ENCODE peak calls at places on chromosomes 11 and 22, in ten cellular contexts. U is head of caudate nucleus; I is renal cortical epithelial cell; B is cardiac muscle cell; C is neuronal stem cell; Y is psoas muscle; E is immature natural killer cell; L is stimulated activated CD8-positive, alpha-beta memory T cell treated with anti-CD3 and anti-CD28 coated beads, Interleukin-2, amount 100 ng/mL, for 48 hours; D is T-helper 2 cell; V is naive thymus-derived CD4-positive, alpha-beta T cell. H is an unnamed sample.

GRCh38 chr11:11227686-11228085 is 125.4 kb downstream of the CSNK2A3 start:
- DNase-seq in D (no peak), Y (no peak), V (no peak), E (no peak), C (no peak), U (no peak), I (no peak), L (no peak), B (no peak), H (no peak)

GRCh38 chr11:96680515-96680914 is 290.7 kb downstream of the JRKL start:
- DNase-seq in Y (no peak), V (no peak), B (no peak), D (no peak), E (no peak), C (no peak), I (no peak), L (no peak), U (no peak), H (no peak)

GRCh38 chr11:13160302-13160701 is 117.3 kb upstream of the BMAL1 start:
- DNase-seq in U (no peak), Y (no peak), I (no peak), V (no peak), C (no peak), E (no peak), D (no peak), B (no peak), L (no peak), H (peak; percentile 54)

GRCh38 chr22:42188808-42189447 is 58.3 kb upstream of the CYP2D6 start:
- DNase-seq in C (no peak), I (peak; percentile 87), Y (no peak), U (no peak), D (no peak), B (no peak), L (no peak), E (no peak), V (no peak), H (peak; percentile 70)

GRCh38 chr22:47626428-47627390 is 864.3 kb downstream of the TBC1D22A start:
- DNase-seq in D (no peak), L (no peak), I (no peak), U (no peak), B (no peak), C (no peak), Y (no peak), V (no peak), E (no peak), H (no peak)

GRCh38 chr11:61022311-61023085 is 51.0 kb downstream of the CD6 start:
- DNase-seq in E (no peak), U (no peak), L (no peak), B (no peak), V (no peak), Y (no peak), C (no peak), D (peak; percentile 33), I (no peak), H (no peak)

GRCh38 chr11:6655020-6655789 is 404 bp downstream of the DCHS1 start:
- DNase-seq in D (no peak), U (no peak), V (no peak), I (no peak), E (peak; percentile 26), L (no peak), Y (peak; percentile 48), B (peak; percentile 51), C (no peak), H (no peak)

GRCh38 chr22:42471441-42471840 is 39.2 kb upstream of the NFAM1 start:
- DNase-seq in C (no peak), V (no peak), B (no peak), U (no peak), E (no peak), I (no peak), D (no peak), L (no peak), Y (no peak), H (no peak)

GRCh38 chr22:23036684-23037428 is 33.5 kb upstream of the GNAZ start:
- DNase-seq in U (no peak), V (no peak), E (no peak), D (no peak), Y (no peak), C (no peak), L (no peak), B (no peak), I (no peak), H (no peak)